ENCODE peak calls at places on chromosomes 11 and 22, in nine cellular contexts. One of them, this sample, is unnamed.

GRCh38 chr11:76443254-76443935 is 1.4 kb upstream of the EMSY start:
- DNase-seq in CD8-positive, alpha-beta T cell: no peak
- DNase-seq in neural progenitor cell: no peak
- DNase-seq in A549: no peak
- DNase-seq in fibroblast of villous mesenchyme: peak; percentile 22
- DNase-seq in spleen: no peak
- DNase-seq in nephron progenitor cell: peak; percentile 8
- DNase-seq in dorsolateral prefrontal cortex: no peak
- DNase-seq in RWPE1: peak; percentile 27
- DNase-seq in this sample: no peak

GRCh38 chr11:35316161-35316560 is 103.2 kb downstream of the SLC1A2 start:
- DNase-seq in CD8-positive, alpha-beta T cell: no peak
- DNase-seq in neural progenitor cell: no peak
- DNase-seq in A549: no peak
- DNase-seq in fibroblast of villous mesenchyme: no peak
- DNase-seq in spleen: no peak
- DNase-seq in nephron progenitor cell: no peak
- DNase-seq in dorsolateral prefrontal cortex: no peak
- DNase-seq in RWPE1: no peak
- DNase-seq in this sample: no peak

GRCh38 chr22:34072585-34072984 is 152.3 kb upstream of the LARGE1 start:
- DNase-seq in CD8-positive, alpha-beta T cell: no peak
- DNase-seq in neural progenitor cell: no peak
- DNase-seq in A549: no peak
- DNase-seq in fibroblast of villous mesenchyme: no peak
- DNase-seq in spleen: no peak
- DNase-seq in nephron progenitor cell: no peak
- DNase-seq in dorsolateral prefrontal cortex: peak; percentile 47
- DNase-seq in RWPE1: no peak
- DNase-seq in this sample: no peak

GRCh38 chr11:44842219-44842618 is 108.5 kb downstream of the TP53I11 start:
- DNase-seq in CD8-positive, alpha-beta T cell: no peak
- DNase-seq in neural progenitor cell: no peak
- DNase-seq in A549: no peak
- DNase-seq in fibroblast of villous mesenchyme: peak; percentile 45
- DNase-seq in spleen: no peak
- DNase-seq in nephron progenitor cell: no peak
- DNase-seq in dorsolateral prefrontal cortex: no peak
- DNase-seq in RWPE1: no peak
- DNase-seq in this sample: no peak

GRCh38 chr11:128694618-128695481 is 978 bp downstream of the FLI1 start:
- DNase-seq in CD8-positive, alpha-beta T cell: peak; percentile 71
- DNase-seq in neural progenitor cell: peak; percentile 66
- DNase-seq in A549: no peak
- DNase-seq in fibroblast of villous mesenchyme: peak; percentile 31
- DNase-seq in spleen: peak; percentile 95
- DNase-seq in nephron progenitor cell: peak; percentile 52
- DNase-seq in dorsolateral prefrontal cortex: no peak
- DNase-seq in RWPE1: no peak
- DNase-seq in this sample: no peak

GRCh38 chr11:134498326-134499139 is 86.5 kb upstream of the B3GAT1 start:
- DNase-seq in CD8-positive, alpha-beta T cell: no peak
- DNase-seq in neural progenitor cell: no peak
- DNase-seq in A549: no peak
- DNase-seq in fibroblast of villous mesenchyme: no peak
- DNase-seq in spleen: peak; percentile 53
- DNase-seq in nephron progenitor cell: no peak
- DNase-seq in dorsolateral prefrontal cortex: peak; percentile 61
- DNase-seq in RWPE1: no peak
- DNase-seq in this sample: no peak

GRCh38 chr22:29205260-29205597 is 467 bp upstream of the EMID1 start:
- DNase-seq in CD8-positive, alpha-beta T cell: no peak
- DNase-seq in neural progenitor cell: no peak
- DNase-seq in A549: no peak
- DNase-seq in fibroblast of villous mesenchyme: no peak
- DNase-seq in spleen: no peak
- DNase-seq in nephron progenitor cell: no peak
- DNase-seq in dorsolateral prefrontal cortex: no peak
- DNase-seq in RWPE1: no peak
- DNase-seq in this sample: no peak

GRCh38 chr11:131758726-131759125 is 388.3 kb downstream of the NTM start:
- DNase-seq in CD8-positive, alpha-beta T cell: no peak
- DNase-seq in neural progenitor cell: no peak
- DNase-seq in A549: no peak
- DNase-seq in fibroblast of villous mesenchyme: no peak
- DNase-seq in spleen: no peak
- DNase-seq in nephron progenitor cell: no peak
- DNase-seq in dorsolateral prefrontal cortex: no peak
- DNase-seq in RWPE1: no peak
- DNase-seq in this sample: no peak

GRCh38 chr22:46107089-46107664 is 43.1 kb upstream of the PPARA start:
- DNase-seq in CD8-positive, alpha-beta T cell: no peak
- DNase-seq in neural progenitor cell: no peak
- DNase-seq in A549: no peak
- DNase-seq in fibroblast of villous mesenchyme: no peak
- DNase-seq in spleen: no peak
- DNase-seq in nephron progenitor cell: no peak
- DNase-seq in dorsolateral prefrontal cortex: peak; percentile 84
- DNase-seq in RWPE1: no peak
- DNase-seq in this sample: no peak

GRCh38 chr22:46110215-46110614 is 40.1 kb upstream of the PPARA start:
- DNase-seq in CD8-positive, alpha-beta T cell: no peak
- DNase-seq in neural progenitor cell: no peak
- DNase-seq in A549: no peak
- DNase-seq in fibroblast of villous mesenchyme: peak; percentile 53
- DNase-seq in spleen: no peak
- DNase-seq in nephron progenitor cell: no peak
- DNase-seq in dorsolateral prefrontal cortex: no peak
- DNase-seq in RWPE1: no peak
- DNase-seq in this sample: no peak

GRCh38 chr22:46107753-46108563 is 42.4 kb upstream of the PPARA start:
- DNase-seq in CD8-positive, alpha-beta T cell: no peak
- DNase-seq in neural progenitor cell: no peak
- DNase-seq in A549: no peak
- DNase-seq in fibroblast of villous mesenchyme: no peak
- DNase-seq in spleen: no peak
- DNase-seq in nephron progenitor cell: no peak
- DNase-seq in dorsolateral prefrontal cortex: no peak
- DNase-seq in RWPE1: no peak
- DNase-seq in this sample: no peak

GRCh38 chr22:46109474-46110003 is 40.8 kb upstream of the PPARA start:
- DNase-seq in CD8-positive, alpha-beta T cell: no peak
- DNase-seq in neural progenitor cell: no peak
- DNase-seq in A549: no peak
- DNase-seq in fibroblast of villous mesenchyme: no peak
- DNase-seq in spleen: no peak
- DNase-seq in nephron progenitor cell: no peak
- DNase-seq in dorsolateral prefrontal cortex: no peak
- DNase-seq in RWPE1: no peak
- DNase-seq in this sample: no peak

GRCh38 chr22:46108564-46109473 is 41.5 kb upstream of the PPARA start:
- DNase-seq in CD8-positive, alpha-beta T cell: no peak
- DNase-seq in neural progenitor cell: peak; percentile 17
- DNase-seq in A549: no peak
- DNase-seq in fibroblast of villous mesenchyme: peak; percentile 57
- DNase-seq in spleen: no peak
- DNase-seq in nephron progenitor cell: peak; percentile 39
- DNase-seq in dorsolateral prefrontal cortex: no peak
- DNase-seq in RWPE1: no peak
- DNase-seq in this sample: no peak
- TF ChIP-seq CTCF in CD8-positive, alpha-beta T cell: no peak
- TF ChIP-seq CTCF in neural progenitor cell: no peak
- TF ChIP-seq CTCF in A549: no peak
- TF ChIP-seq CTCF in fibroblast of villous mesenchyme: peak; percentile 5
- TF ChIP-seq CTCF in spleen: no peak
- TF ChIP-seq CTCF in nephron progenitor cell: no peak
- TF ChIP-seq CTCF in dorsolateral prefrontal cortex: no peak
- TF ChIP-seq CTCF in RWPE1: no peak
- TF ChIP-seq CTCF in this sample: no peak

GRCh38 chr11:27263046-27263445 is 100.0 kb downstream of the CCDC34 start:
- DNase-seq in CD8-positive, alpha-beta T cell: no peak
- DNase-seq in neural progenitor cell: no peak
- DNase-seq in A549: no peak
- DNase-seq in fibroblast of villous mesenchyme: no peak
- DNase-seq in spleen: no peak
- DNase-seq in nephron progenitor cell: no peak
- DNase-seq in dorsolateral prefrontal cortex: no peak
- DNase-seq in RWPE1: no peak
- DNase-seq in this sample: no peak

DNA sequence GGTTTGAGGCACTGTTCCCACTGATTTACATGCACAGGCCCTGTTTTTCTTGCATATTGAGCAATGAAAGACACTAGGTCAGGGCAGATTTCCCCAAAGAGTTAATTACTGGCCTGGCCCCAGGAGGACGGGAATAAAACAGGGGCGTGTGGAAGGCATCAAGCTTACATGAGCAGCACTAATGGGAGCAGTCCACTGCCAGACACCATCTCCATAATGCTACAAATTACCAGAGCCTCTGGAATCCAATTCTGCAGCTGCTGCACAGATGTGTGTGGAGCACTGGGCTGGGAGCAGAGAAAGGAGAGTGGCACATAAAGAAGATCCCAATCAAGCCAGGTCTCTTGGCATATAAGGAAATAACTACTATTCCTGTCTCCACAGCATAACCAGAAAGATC is 96.9 kb downstream of the CCDC34 start:
- DNase-seq in CD8-positive, alpha-beta T cell: no peak
- DNase-seq in neural progenitor cell: no peak
- DNase-seq in A549: no peak
- DNase-seq in fibroblast of villous mesenchyme: peak; percentile 20
- DNase-seq in spleen: no peak
- DNase-seq in nephron progenitor cell: no peak
- DNase-seq in dorsolateral prefrontal cortex: no peak
- DNase-seq in RWPE1: no peak
- DNase-seq in this sample: no peak
- TF ChIP-seq CTCF in CD8-positive, alpha-beta T cell: no peak
- TF ChIP-seq CTCF in neural progenitor cell: no peak
- TF ChIP-seq CTCF in A549: no peak
- TF ChIP-seq CTCF in fibroblast of villous mesenchyme: no peak
- TF ChIP-seq CTCF in spleen: no peak
- TF ChIP-seq CTCF in nephron progenitor cell: no peak
- TF ChIP-seq CTCF in dorsolateral prefrontal cortex: no peak
- TF ChIP-seq CTCF in RWPE1: no peak
- TF ChIP-seq CTCF in this sample: no peak

GRCh38 chr11:64878223-64878493 is 263 bp downstream of the EHD1 start:
- DNase-seq in CD8-positive, alpha-beta T cell: no peak
- DNase-seq in neural progenitor cell: no peak
- DNase-seq in A549: no peak
- DNase-seq in fibroblast of villous mesenchyme: no peak
- DNase-seq in spleen: no peak
- DNase-seq in nephron progenitor cell: no peak
- DNase-seq in dorsolateral prefrontal cortex: no peak
- DNase-seq in RWPE1: no peak
- DNase-seq in this sample: no peak
- TF ChIP-seq CTCF in CD8-positive, alpha-beta T cell: no peak
- TF ChIP-seq CTCF in neural progenitor cell: no peak
- TF ChIP-seq CTCF in A549: no peak
- TF ChIP-seq CTCF in fibroblast of villous mesenchyme: no peak
- TF ChIP-seq CTCF in spleen: no peak
- TF ChIP-seq CTCF in nephron progenitor cell: no peak
- TF ChIP-seq CTCF in dorsolateral prefrontal cortex: no peak
- TF ChIP-seq CTCF in RWPE1: no peak
- TF ChIP-seq CTCF in this sample: no peak

GRCh38 chr11:12918667-12919066 is 90.4 kb upstream of the RASSF10 start:
- DNase-seq in CD8-positive, alpha-beta T cell: no peak
- DNase-seq in neural progenitor cell: no peak
- DNase-seq in A549: no peak
- DNase-seq in fibroblast of villous mesenchyme: no peak
- DNase-seq in spleen: no peak
- DNase-seq in nephron progenitor cell: no peak
- DNase-seq in dorsolateral prefrontal cortex: no peak
- DNase-seq in RWPE1: no peak
- DNase-seq in this sample: no peak

GRCh38 chr11:12909866-12910265 is 99.2 kb upstream of the RASSF10 start:
- DNase-seq in CD8-positive, alpha-beta T cell: no peak
- DNase-seq in neural progenitor cell: no peak
- DNase-seq in A549: no peak
- DNase-seq in fibroblast of villous mesenchyme: no peak
- DNase-seq in spleen: no peak
- DNase-seq in nephron progenitor cell: no peak
- DNase-seq in dorsolateral prefrontal cortex: no peak
- DNase-seq in RWPE1: no peak
- DNase-seq in this sample: no peak

GRCh38 chr11:12915093-12915492 is 94.0 kb upstream of the RASSF10 start:
- DNase-seq in CD8-positive, alpha-beta T cell: no peak
- DNase-seq in neural progenitor cell: no peak
- DNase-seq in A549: no peak
- DNase-seq in fibroblast of villous mesenchyme: no peak
- DNase-seq in spleen: no peak
- DNase-seq in nephron progenitor cell: no peak
- DNase-seq in dorsolateral prefrontal cortex: no peak
- DNase-seq in RWPE1: no peak
- DNase-seq in this sample: no peak

GRCh38 chr11:12917830-12918229 is 91.3 kb upstream of the RASSF10 start:
- DNase-seq in CD8-positive, alpha-beta T cell: no peak
- DNase-seq in neural progenitor cell: no peak
- DNase-seq in A549: no peak
- DNase-seq in fibroblast of villous mesenchyme: no peak
- DNase-seq in spleen: no peak
- DNase-seq in nephron progenitor cell: no peak
- DNase-seq in dorsolateral prefrontal cortex: no peak
- DNase-seq in RWPE1: no peak
- DNase-seq in this sample: no peak

DNA sequence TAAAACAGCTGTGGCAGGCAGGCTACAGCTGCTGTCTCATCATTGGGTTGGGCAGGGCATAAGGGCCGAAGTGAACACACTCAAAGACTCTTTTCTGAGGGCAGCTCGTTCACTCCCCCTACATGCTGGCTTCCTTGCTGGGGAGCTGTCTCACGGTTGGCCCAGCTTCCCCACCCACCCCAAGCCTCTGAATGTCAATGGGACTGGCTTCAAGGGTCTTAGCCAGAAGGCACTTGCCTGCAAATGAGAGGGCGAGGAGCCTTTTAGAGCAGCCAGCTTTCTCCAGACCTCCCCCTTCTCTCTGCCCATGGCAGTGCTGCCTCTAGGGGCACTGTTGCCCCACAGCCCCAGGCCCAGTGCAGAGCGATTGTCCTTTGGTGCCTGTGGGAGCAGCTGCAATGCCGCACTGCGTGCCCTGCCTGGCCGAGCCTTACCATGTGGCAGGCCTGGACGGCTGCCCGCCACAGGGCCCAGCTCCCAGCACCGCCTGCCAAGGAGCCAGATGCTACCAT is 94.7 kb upstream of the RASSF10 start:
- DNase-seq in CD8-positive, alpha-beta T cell: no peak
- DNase-seq in neural progenitor cell: peak; percentile 89
- DNase-seq in A549: peak; percentile 63
- DNase-seq in fibroblast of villous mesenchyme: peak; percentile 39
- DNase-seq in spleen: no peak
- DNase-seq in nephron progenitor cell: peak; percentile 75
- DNase-seq in dorsolateral prefrontal cortex: peak; percentile 89
- DNase-seq in RWPE1: peak; percentile 26
- DNase-seq in this sample: no peak
- TF ChIP-seq CTCF in CD8-positive, alpha-beta T cell: no peak
- TF ChIP-seq CTCF in neural progenitor cell: peak; percentile 90
- TF ChIP-seq CTCF in A549: peak; percentile 47
- TF ChIP-seq CTCF in fibroblast of villous mesenchyme: peak; percentile 68
- TF ChIP-seq CTCF in spleen: peak; percentile 44
- TF ChIP-seq CTCF in nephron progenitor cell: peak; percentile 75
- TF ChIP-seq CTCF in dorsolateral prefrontal cortex: peak; percentile 82
- TF ChIP-seq CTCF in RWPE1: peak; percentile 35
- TF ChIP-seq CTCF in this sample: no peak

GRCh38 chr11:43515090-43515489 is 156.4 kb downstream of the TTC17 start:
- DNase-seq in CD8-positive, alpha-beta T cell: no peak
- DNase-seq in neural progenitor cell: peak; percentile 44
- DNase-seq in A549: no peak
- DNase-seq in fibroblast of villous mesenchyme: no peak
- DNase-seq in spleen: no peak
- DNase-seq in nephron progenitor cell: peak; percentile 11
- DNase-seq in dorsolateral prefrontal cortex: no peak
- DNase-seq in RWPE1: no peak
- DNase-seq in this sample: no peak
- TF ChIP-seq CTCF in CD8-positive, alpha-beta T cell: no peak
- TF ChIP-seq CTCF in neural progenitor cell: peak; percentile 41
- TF ChIP-seq CTCF in A549: no peak
- TF ChIP-seq CTCF in fibroblast of villous mesenchyme: peak; percentile 23
- TF ChIP-seq CTCF in spleen: no peak
- TF ChIP-seq CTCF in nephron progenitor cell: no peak
- TF ChIP-seq CTCF in dorsolateral prefrontal cortex: no peak
- TF ChIP-seq CTCF in RWPE1: no peak
- TF ChIP-seq CTCF in this sample: no peak

This sample was measured in activated B cell treated with CpG ODN at 0.5 μM for 24 hours.